ENCODE peak calls at places on chromosomes 13 and 19, in nine cellular contexts. V, Q, A, N, L, B, Z, F and X are unnamed samples.
A peak's percentile ranks its signal among the peaks of the same experiment; 100 is the strongest.

GRCh38 chr13:20566424-20566916 is 487 bp upstream of the IFT88 start:
- DNase-seq in V (no peak), L (no peak), N (no peak), A (no peak), B (peak; percentile 88), Z (no peak), F (no peak), Q (no peak), X (no peak)

GRCh38 chr19:38227272-38228004 is 3.4 kb upstream of the DPF1 start:
- DNase-seq in B (no peak), F (no peak), Q (no peak), L (no peak), N (no peak), V (no peak), Z (no peak), A (no peak), X (no peak)

GRCh38 chr19:18943465-18943864 is 2.4 kb upstream of the HOMER3 start:
- DNase-seq in Q (no peak), B (no peak), V (no peak), L (no peak), A (no peak), Z (no peak), F (no peak), N (no peak), X (no peak)

GRCh38 chr19:2246801-2247361 is 2.2 kb upstream of the AMH start:
- DNase-seq in A (peak; percentile 50), L (no peak), B (no peak), N (no peak), F (no peak), V (no peak), Z (no peak), Q (no peak), X (no peak)

GRCh38 chr19:13838071-13838942 is 38.6 kb upstream of the NANOS3 start:
- DNase-seq in Z (no peak), L (no peak), F (no peak), Q (peak; percentile 45), N (no peak), A (no peak), V (no peak), B (no peak), X (no peak)

GRCh38 chr19:50325310-50326100 is 3.7 kb downstream of the KCNC3 start:
- DNase-seq in N (peak; percentile 85), A (peak; percentile 77), Z (no peak), Q (peak; percentile 5), B (peak; percentile 33), F (peak; percentile 80), V (peak; percentile 94), L (peak; percentile 87), X (peak; percentile 89)

GRCh38 chr13:111846396-111847174 is 220.4 kb upstream of the SOX1 start:
- DNase-seq in F (no peak), Z (no peak), N (no peak), A (no peak), V (no peak), Q (no peak), B (no peak), L (no peak), X (no peak)

GRCh38 chr13:27977476-27978300 is 8.6 kb upstream of the CDX2 start:
- DNase-seq in Z (peak; percentile 20), Q (no peak), V (peak; percentile 63), A (no peak), F (no peak), B (no peak), N (peak; percentile 34), L (no peak), X (no peak)

GRCh38 chr13:28220166-28220565 is 81.8 kb downstream of the PAN3 start:
- DNase-seq in B (peak; percentile 14), A (no peak), F (no peak), Q (peak; percentile 20), Z (no peak), N (no peak), V (no peak), L (no peak), X (no peak)

GRCh38 chr19:39809368-39809767 is 24.6 kb downstream of the DYRK1B start:
- DNase-seq in N (no peak), F (no peak), L (no peak), Q (no peak), A (no peak), V (no peak), Z (no peak), B (no peak), X (no peak)

GRCh38 chr19:38049105-38049649 is 142.2 kb downstream of the SIPA1L3 start:
- DNase-seq in V (no peak), L (no peak), F (no peak), A (peak; percentile 29), B (no peak), Z (no peak), N (peak; percentile 81), Q (peak; percentile 37), X (peak; percentile 55)

GRCh38 chr19:15464394-15465385 is at the start of gene RASAL3:
- DNase-seq in L (no peak), V (no peak), F (peak; percentile 59), Q (no peak), A (no peak), Z (no peak), N (peak; percentile 72), B (no peak), X (peak; percentile 33)

GRCh38 chr19:28961772-28962500 is 251.0 kb downstream of the UQCRFS1 start:
- DNase-seq in Q (peak; percentile 17), Z (no peak), N (no peak), L (no peak), F (no peak), V (no peak), B (no peak), A (no peak), X (no peak)

GRCh38 chr13:30829788-30830637 is 76.1 kb upstream of the MEDAG start:
- DNase-seq in Q (no peak), Z (no peak), L (no peak), A (no peak), V (no peak), F (no peak), B (peak; percentile 39), N (no peak), X (no peak)

GRCh38 chr19:14059093-14059480 is 2.8 kb downstream of the PALM3 start:
- DNase-seq in L (peak; percentile 36), Z (no peak), F (no peak), V (peak; percentile 58), Q (no peak), A (peak; percentile 34), B (no peak), N (no peak), X (peak; percentile 35)

GRCh38 chr13:23753523-23753922 is 135.7 kb downstream of the MIPEP start:
- DNase-seq in Q (peak; percentile 68), L (no peak), Z (no peak), V (no peak), N (no peak), F (no peak), B (peak; percentile 66), A (no peak), X (no peak)

GRCh38 chr13:43304945-43305344 is 281.6 kb downstream of the DNAJC15 start:
- DNase-seq in F (no peak), N (no peak), Z (no peak), B (no peak), V (no peak), A (no peak), Q (no peak), L (no peak), X (no peak)

GRCh38 chr13:39451860-39452301 is 151.1 kb downstream of the LHFPL6 start:
- DNase-seq in Z (peak; percentile 60), L (no peak), F (no peak), Q (peak; percentile 84), A (no peak), V (no peak), N (peak; percentile 22), B (no peak), X (no peak)

GRCh38 chr13:35891973-35892441 is 239.2 kb downstream of the DCLK1 start:
- DNase-seq in A (no peak), B (peak; percentile 94), Z (no peak), V (no peak), N (no peak), Q (peak; percentile 6), F (no peak), L (no peak), X (no peak)

GRCh38 chr13:46197299-46197975 is 14.3 kb upstream of the LRRC63 start:
- DNase-seq in N (no peak), F (no peak), Q (no peak), A (no peak), B (peak; percentile 16), L (no peak), Z (no peak), V (no peak), X (no peak)

DNA sequence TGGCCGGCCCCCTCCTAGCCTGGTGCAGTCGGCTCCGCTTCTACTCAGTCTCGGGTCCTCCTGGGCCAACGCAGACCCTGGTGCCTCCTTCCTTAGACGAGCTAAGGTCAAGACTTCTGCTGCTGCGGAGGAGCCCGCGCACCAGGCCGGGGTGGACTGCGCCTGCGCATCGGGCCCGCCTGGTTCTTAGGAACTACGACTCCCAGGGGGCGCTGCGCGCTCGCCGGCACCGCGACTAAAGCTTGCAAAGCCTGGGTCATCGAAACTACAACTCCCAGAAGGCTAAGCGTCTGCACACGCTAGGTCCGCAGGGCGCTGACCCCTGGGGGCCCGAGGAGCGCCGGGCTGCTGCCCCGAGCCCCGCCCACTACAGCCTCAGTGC is at the start of gene ZNF835:
- DNase-seq in F (peak; percentile 94), A (peak; percentile 76), L (no peak), N (peak; percentile 40), V (no peak), Z (peak; percentile 94), B (peak; percentile 38), Q (peak; percentile 17), X (peak; percentile 91)
- TF ChIP-seq CTCF in F (peak; percentile 40), A (no peak), L (no peak), N (no peak), V (no peak), Z (peak; percentile 31), B (no peak), Q (peak; percentile 2), X (no peak)

DNA sequence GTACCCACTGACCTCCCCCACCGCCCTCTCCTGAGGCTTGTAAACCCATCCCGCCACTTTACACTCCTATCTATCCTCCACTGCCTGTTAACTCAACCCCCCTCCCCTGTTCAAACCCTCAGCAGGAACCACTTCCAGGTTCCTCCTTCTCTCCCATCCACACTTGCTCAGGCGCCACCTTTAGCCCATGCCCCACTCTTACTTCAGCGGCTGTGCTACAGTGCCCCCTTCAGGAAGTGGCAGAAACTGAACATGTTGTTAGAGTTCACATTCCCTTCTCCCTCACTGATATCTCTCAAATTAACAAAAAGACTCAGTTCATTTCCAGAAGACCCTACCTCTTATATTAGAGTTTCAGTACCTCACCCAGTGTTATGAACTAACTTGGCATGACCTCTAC is 49.4 kb downstream of the ZNF91 start:
- DNase-seq in B (no peak), V (no peak), N (no peak), Q (no peak), A (no peak), F (no peak), Z (no peak), L (no peak), X (no peak)
- TF ChIP-seq CTCF in B (peak; percentile 12), V (no peak), N (no peak), Q (no peak), A (no peak), F (no peak), Z (no peak), L (no peak), X (no peak)

GRCh38 chr19:10828981-10829821 is 6.8 kb downstream of the TMED1 start:
- DNase-seq in F (peak; percentile 38), B (no peak), N (no peak), A (no peak), L (no peak), Q (no peak), Z (no peak), V (no peak), X (no peak)
- TF ChIP-seq CTCF in F (no peak), B (no peak), N (no peak), A (no peak), L (peak; percentile 17), Q (peak; percentile 12), Z (no peak), V (no peak), X (no peak)

GRCh38 chr13:71979616-71980015 is 112.6 kb upstream of the DACH1 start:
- DNase-seq in Q (peak; percentile 5), F (no peak), Z (no peak), V (peak; percentile 3), B (peak; percentile 53), L (no peak), A (no peak), N (no peak), X (no peak)
- TF ChIP-seq CTCF in Q (peak; percentile 31), F (no peak), Z (no peak), V (peak; percentile 40), B (peak; percentile 61), L (peak; percentile 55), A (no peak), N (peak; percentile 29), X (no peak)